ENCODE peak calls at places on chromosomes 13 and 19, in eight cellular contexts. E is HCT116; Z is PC-3; R is CD4-positive, alpha-beta T cell; I is heart left ventricle; T is mucosa of descending colon; L is A549; G is right lobe of liver. H is an unnamed sample.

GRCh38 chr19:49084206-49085019 is 838 bp upstream of the SNRNP70 start:
- ATAC-seq in E (peak), Z (peak), R (no peak), I (no peak), T (no peak), L (no peak), G (no peak), H (no peak)

GRCh38 chr19:58227964-58228583 is 640 bp upstream of the ZNF544 start:
- ATAC-seq in E (no peak), Z (no peak), R (no peak), I (peak), T (no peak), L (no peak), G (no peak), H (no peak)

GRCh38 chr19:7977723-7978040 is 27.8 kb downstream of the ELAVL1 start:
- ATAC-seq in E (no peak), Z (no peak), R (no peak), I (no peak), T (no peak), L (no peak), G (no peak), H (no peak)

GRCh38 chr13:102145750-102146149 is 256.1 kb downstream of the FGF14 start:
- ATAC-seq in E (no peak), Z (no peak), R (no peak), I (no peak), T (no peak), L (no peak), G (no peak), H (no peak)

GRCh38 chr13:31945202-31945978 is 86.2 kb upstream of the FRY start:
- ATAC-seq in E (no peak), Z (peak), R (no peak), I (peak), T (peak), L (no peak), G (peak), H (peak)

GRCh38 chr19:31312004-31312403 is 37.2 kb downstream of the TSHZ3 start:
- ATAC-seq in E (no peak), Z (no peak), R (no peak), I (peak), T (peak), L (no peak), G (no peak), H (no peak)

GRCh38 chr19:10295305-10295846 is 5.6 kb downstream of the ICAM5 start:
- ATAC-seq in E (no peak), Z (no peak), R (peak), I (no peak), T (peak), L (peak), G (peak), H (no peak)

GRCh38 chr19:3027981-3028304 is 1.1 kb downstream of the TLE2 start:
- ATAC-seq in E (no peak), Z (peak), R (no peak), I (peak), T (peak), L (no peak), G (no peak), H (no peak)

GRCh38 chr19:14058182-14059092 is 3.4 kb downstream of the PALM3 start:
- ATAC-seq in E (no peak), Z (no peak), R (no peak), I (no peak), T (no peak), L (no peak), G (no peak), H (no peak)

GRCh38 chr19:51341976-51342580 is at the start of gene VSIG10L:
- ATAC-seq in E (no peak), Z (no peak), R (no peak), I (no peak), T (no peak), L (no peak), G (no peak), H (no peak)

GRCh38 chr19:38841787-38842438 is 7.9 kb downstream of the HNRNPL start:
- ATAC-seq in E (no peak), Z (no peak), R (peak), I (no peak), T (peak), L (no peak), G (peak), H (no peak)

GRCh38 chr13:102236830-102237621 is 164.8 kb downstream of the FGF14 start:
- ATAC-seq in E (no peak), Z (no peak), R (no peak), I (no peak), T (no peak), L (no peak), G (peak), H (no peak)

GRCh38 chr13:75445717-75446529 is 36.0 kb downstream of the TBC1D4 start:
- ATAC-seq in E (no peak), Z (no peak), R (no peak), I (peak), T (no peak), L (no peak), G (peak), H (peak)

GRCh38 chr19:44686896-44687295 is 12.1 kb upstream of the CEACAM16 start:
- ATAC-seq in E (no peak), Z (no peak), R (no peak), I (no peak), T (no peak), L (no peak), G (no peak), H (no peak)

GRCh38 chr13:68806125-68806524 is 1301.5 kb upstream of the ATXN8OS start:
- ATAC-seq in E (no peak), Z (no peak), R (no peak), I (no peak), T (no peak), L (no peak), G (no peak), H (no peak)

GRCh38 chr19:4803736-4804695 is 12.5 kb downstream of the FEM1A start:
- ATAC-seq in E (peak), Z (peak), R (peak), I (peak), T (peak), L (peak), G (peak), H (peak)

GRCh38 chr13:51643114-51643881 is 59.0 kb downstream of the WDFY2 start:
- ATAC-seq in E (peak), Z (peak), R (no peak), I (no peak), T (no peak), L (peak), G (no peak), H (peak)

GRCh38 chr13:44305845-44306244 is 67.8 kb upstream of the SERP2 start:
- ATAC-seq in E (peak), Z (peak), R (no peak), I (no peak), T (peak), L (no peak), G (peak), H (no peak)

GRCh38 chr13:72390909-72391308 is 336.5 kb downstream of the MZT1 start:
- ATAC-seq in E (peak), Z (peak), R (no peak), I (no peak), T (no peak), L (no peak), G (no peak), H (no peak)

GRCh38 chr13:77351326-77351725 is 24.4 kb upstream of the MYCBP2 start:
- ATAC-seq in E (no peak), Z (no peak), R (no peak), I (no peak), T (no peak), L (no peak), G (peak), H (no peak)

GRCh38 chr19:39223703-39224279 is 19.7 kb upstream of the SYCN start:
- ATAC-seq in E (peak), Z (no peak), R (no peak), I (no peak), T (no peak), L (peak), G (no peak), H (no peak)

GRCh38 chr13:20344836-20345490 is 112.8 kb upstream of the GJB6 start:
- ATAC-seq in E (no peak), Z (no peak), R (no peak), I (no peak), T (no peak), L (no peak), G (no peak), H (no peak)

GRCh38 chr19:246551-246950 is 44.7 kb downstream of the PLPP2 start:
- ATAC-seq in E (no peak), Z (no peak), R (no peak), I (no peak), T (no peak), L (no peak), G (no peak), H (no peak)

DNA sequence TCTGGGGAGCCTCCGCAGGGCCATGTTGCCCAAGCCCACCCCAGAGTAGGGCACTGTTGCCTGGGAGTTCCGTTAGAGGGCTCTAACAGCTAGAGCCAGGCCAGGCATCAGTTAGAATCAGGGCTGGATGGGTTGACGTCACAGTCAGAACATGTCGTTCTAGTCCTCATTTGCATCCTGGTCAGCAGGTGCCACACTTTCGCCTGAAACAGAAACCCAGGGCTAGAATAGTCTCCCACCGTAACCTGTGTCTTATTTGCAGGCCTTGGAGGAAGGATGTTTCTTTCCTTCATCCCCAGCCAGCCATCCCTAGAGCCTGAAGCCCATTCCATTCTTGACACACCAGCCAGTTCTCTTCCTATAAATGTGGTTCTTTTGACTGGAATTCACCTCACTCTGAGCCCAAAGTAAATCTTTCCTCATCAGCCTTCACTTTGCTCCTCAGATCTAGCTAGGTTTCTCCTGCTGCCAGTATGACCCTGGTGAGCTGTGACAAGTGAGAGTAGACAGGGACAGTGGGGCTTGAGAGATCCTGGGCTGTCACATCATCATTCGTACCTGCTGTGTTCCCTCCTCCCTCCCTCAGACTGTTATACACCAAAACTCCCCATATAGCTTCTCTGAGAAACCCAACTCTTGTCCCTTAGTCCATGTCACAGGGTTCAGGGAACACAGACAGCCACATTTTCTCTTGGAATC is 12.2 kb upstream of the CCDC97 start:
- ATAC-seq in E (no peak), Z (no peak), R (peak), I (peak), T (peak), L (no peak), G (no peak), H (peak)
- TF ChIP-seq CTCF in E (no peak), Z (no peak), R (no peak), I (no peak), T (no peak), L (no peak), G (no peak), H (no peak)

DNA sequence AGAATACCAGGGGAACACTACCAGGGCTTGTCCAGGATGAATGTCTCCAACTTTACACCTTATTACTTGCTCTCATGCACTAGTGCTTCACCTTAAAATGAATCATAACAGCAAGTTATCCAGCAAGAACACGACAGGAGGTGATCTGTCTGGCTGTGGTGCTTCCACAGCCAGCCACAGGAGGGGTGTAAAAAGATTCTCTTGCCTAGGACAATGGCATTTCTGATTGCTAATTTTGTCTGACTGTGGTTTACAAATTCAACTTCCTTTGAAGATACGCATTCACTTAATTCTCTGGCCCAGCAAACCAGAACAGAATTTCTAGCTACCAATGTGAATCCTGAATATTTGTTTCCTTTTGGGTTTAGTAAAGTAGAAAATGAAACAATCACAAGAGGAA is 23.1 kb upstream of the COG3 start:
- ATAC-seq in E (peak), Z (peak), R (peak), I (peak), T (peak), L (peak), G (peak), H (no peak)
- TF ChIP-seq CTCF in E (peak), Z (peak), R (no peak), I (no peak), T (no peak), L (no peak), G (peak), H (no peak)

GRCh38 chr13:46796515-46797467 is at the start of gene ESD:
- ATAC-seq in E (peak), Z (peak), R (peak), I (peak), T (peak), L (peak), G (peak), H (peak)
- TF ChIP-seq CTCF in E (no peak), Z (no peak), R (no peak), I (no peak), T (no peak), L (no peak), G (no peak), H (no peak)

DNA sequence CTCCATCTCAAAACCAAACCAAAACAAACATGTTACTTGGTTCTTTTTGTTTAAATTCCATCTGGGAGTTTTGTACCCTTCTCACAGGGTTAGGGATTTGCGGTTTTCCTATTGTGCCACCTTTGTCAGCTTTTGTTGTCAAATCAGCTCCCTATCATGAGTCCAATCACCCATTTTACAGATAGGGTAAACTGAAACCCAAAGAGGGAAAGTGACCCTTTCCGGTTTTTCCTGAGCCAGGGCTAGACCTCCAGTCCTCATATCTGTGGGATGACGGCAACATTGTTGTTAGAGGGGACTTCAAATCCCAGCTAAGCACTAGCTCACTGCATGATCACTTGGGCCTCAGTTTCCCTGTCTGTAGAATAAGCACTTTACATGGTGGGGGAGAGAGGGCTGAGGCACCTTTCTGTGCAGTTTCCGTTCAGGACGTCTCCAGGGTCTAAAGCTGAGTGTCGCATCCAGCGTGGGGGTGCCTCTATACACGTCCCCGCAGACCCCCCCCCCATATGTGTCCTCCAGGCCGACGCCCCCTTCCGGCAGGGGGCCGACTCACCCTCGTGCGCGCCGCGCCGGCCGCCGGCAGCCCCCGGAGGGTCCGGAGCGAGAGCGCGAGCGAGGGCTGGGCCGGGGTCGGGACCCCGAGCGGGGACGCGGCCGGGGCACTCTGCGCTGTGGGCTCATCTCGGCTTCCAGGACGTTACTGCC is 3.9 kb downstream of the CCDC194 start:
- ATAC-seq in E (no peak), Z (no peak), R (no peak), I (no peak), T (no peak), L (no peak), G (no peak), H (no peak)
- TF ChIP-seq CTCF in E (no peak), Z (no peak), R (no peak), I (no peak), T (no peak), L (no peak), G (no peak), H (no peak)

DNA sequence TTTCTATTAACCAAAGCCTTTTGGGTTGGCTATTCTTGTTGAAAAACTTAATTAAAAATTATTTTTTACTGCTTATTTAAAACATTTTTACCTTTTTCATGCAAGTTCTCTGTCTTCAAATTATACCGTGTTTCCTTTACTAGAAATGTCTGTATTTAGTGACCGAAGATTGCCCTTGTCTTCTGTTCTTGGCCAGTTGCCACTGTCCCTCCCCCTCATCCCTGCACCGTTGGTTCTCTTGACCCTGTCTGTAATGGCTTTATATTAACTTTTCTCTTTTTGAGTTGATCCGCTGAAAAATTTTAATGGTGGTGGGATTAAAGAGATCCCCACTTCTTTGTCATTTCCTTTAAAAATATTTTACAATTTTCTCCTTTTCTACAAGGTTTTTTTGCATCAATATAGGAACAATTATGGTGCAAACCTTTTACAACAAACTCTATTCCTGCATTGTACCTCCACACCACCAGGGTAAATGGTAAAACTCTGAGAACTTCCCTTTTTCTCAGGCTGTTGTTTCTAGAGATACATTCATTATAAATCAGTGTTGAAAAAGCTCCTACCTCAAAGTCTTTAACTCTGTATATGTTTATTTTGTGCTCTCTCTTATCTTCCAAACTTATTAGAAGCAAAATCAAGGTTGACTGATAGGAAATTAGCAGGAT is 12.9 kb upstream of the RNF113B start:
- ATAC-seq in E (no peak), Z (no peak), R (no peak), I (peak), T (no peak), L (no peak), G (peak), H (no peak)
- TF ChIP-seq CTCF in E (no peak), Z (no peak), R (no peak), I (no peak), T (no peak), L (no peak), G (peak), H (no peak)

H was measured in gastroesophageal sphincter.